ENCODE peak calls at places on chromosomes 13 and 19, in five cellular contexts. One of them, this sample, is unnamed.

GRCh38 chr19:52670046-52670445 is 31.9 kb upstream of the ZNF83 start:
- DNase-seq in aorta: no peak
- DNase-seq in neural progenitor cell: no peak
- DNase-seq in breast epithelium: no peak
- DNase-seq in keratinocyte: peak; percentile 88
- DNase-seq in this sample: no peak

GRCh38 chr13:27283906-27284523 is 13.4 kb downstream of the RASL11A start:
- DNase-seq in aorta: no peak
- DNase-seq in neural progenitor cell: no peak
- DNase-seq in breast epithelium: no peak
- DNase-seq in keratinocyte: no peak
- DNase-seq in this sample: no peak

GRCh38 chr13:46852168-46852567 is 44.7 kb downstream of the HTR2A start:
- DNase-seq in aorta: no peak
- DNase-seq in neural progenitor cell: no peak
- DNase-seq in breast epithelium: no peak
- DNase-seq in keratinocyte: no peak
- DNase-seq in this sample: peak; percentile 49

GRCh38 chr13:19117913-19118739 is 63.5 kb downstream of the TUBA3C start:
- DNase-seq in aorta: no peak
- DNase-seq in neural progenitor cell: no peak
- DNase-seq in breast epithelium: no peak
- DNase-seq in keratinocyte: no peak
- DNase-seq in this sample: no peak

GRCh38 chr13:105519766-105520165 is 1015.7 kb downstream of the EFNB2 start:
- DNase-seq in aorta: no peak
- DNase-seq in neural progenitor cell: no peak
- DNase-seq in breast epithelium: no peak
- DNase-seq in keratinocyte: no peak
- DNase-seq in this sample: no peak

GRCh38 chr13:55563267-55563666 is 1577.5 kb upstream of the PRR20A start:
- DNase-seq in aorta: no peak
- DNase-seq in neural progenitor cell: no peak
- DNase-seq in breast epithelium: no peak
- DNase-seq in keratinocyte: no peak
- DNase-seq in this sample: no peak

GRCh38 chr13:110138009-110138699 is 168.8 kb downstream of the COL4A1 start:
- DNase-seq in aorta: peak; percentile 87
- DNase-seq in neural progenitor cell: peak; percentile 56
- DNase-seq in breast epithelium: no peak
- DNase-seq in keratinocyte: no peak
- DNase-seq in this sample: peak; percentile 81

GRCh38 chr13:100235311-100235901 is 146.5 kb downstream of the PCCA start:
- DNase-seq in aorta: no peak
- DNase-seq in neural progenitor cell: peak; percentile 59
- DNase-seq in breast epithelium: no peak
- DNase-seq in keratinocyte: peak; percentile 9
- DNase-seq in this sample: no peak

GRCh38 chr13:111187879-111188643 is 73.0 kb downstream of the ARHGEF7 start:
- DNase-seq in aorta: no peak
- DNase-seq in neural progenitor cell: no peak
- DNase-seq in breast epithelium: no peak
- DNase-seq in keratinocyte: peak; percentile 58
- DNase-seq in this sample: no peak

GRCh38 chr19:41328157-41328817 is 18.3 kb downstream of the CCDC97 start:
- DNase-seq in aorta: no peak
- DNase-seq in neural progenitor cell: no peak
- DNase-seq in breast epithelium: no peak
- DNase-seq in keratinocyte: no peak
- DNase-seq in this sample: no peak

GRCh38 chr19:33660426-33661160 is 38.8 kb downstream of the CHST8 start:
- DNase-seq in aorta: no peak
- DNase-seq in neural progenitor cell: no peak
- DNase-seq in breast epithelium: no peak
- DNase-seq in keratinocyte: no peak
- DNase-seq in this sample: no peak

GRCh38 chr13:80131204-80131603 is 209.7 kb downstream of the SPRY2 start:
- DNase-seq in aorta: peak; percentile 86
- DNase-seq in neural progenitor cell: peak; percentile 67
- DNase-seq in breast epithelium: no peak
- DNase-seq in keratinocyte: no peak
- DNase-seq in this sample: peak; percentile 85

GRCh38 chr13:109357751-109358150 is 428.6 kb downstream of the IRS2 start:
- DNase-seq in aorta: no peak
- DNase-seq in neural progenitor cell: no peak
- DNase-seq in breast epithelium: no peak
- DNase-seq in keratinocyte: no peak
- DNase-seq in this sample: no peak

GRCh38 chr19:15276620-15277019 is 44.4 kb upstream of the EPHX3 start:
- DNase-seq in aorta: no peak
- DNase-seq in neural progenitor cell: no peak
- DNase-seq in breast epithelium: no peak
- DNase-seq in keratinocyte: no peak
- DNase-seq in this sample: no peak

DNA sequence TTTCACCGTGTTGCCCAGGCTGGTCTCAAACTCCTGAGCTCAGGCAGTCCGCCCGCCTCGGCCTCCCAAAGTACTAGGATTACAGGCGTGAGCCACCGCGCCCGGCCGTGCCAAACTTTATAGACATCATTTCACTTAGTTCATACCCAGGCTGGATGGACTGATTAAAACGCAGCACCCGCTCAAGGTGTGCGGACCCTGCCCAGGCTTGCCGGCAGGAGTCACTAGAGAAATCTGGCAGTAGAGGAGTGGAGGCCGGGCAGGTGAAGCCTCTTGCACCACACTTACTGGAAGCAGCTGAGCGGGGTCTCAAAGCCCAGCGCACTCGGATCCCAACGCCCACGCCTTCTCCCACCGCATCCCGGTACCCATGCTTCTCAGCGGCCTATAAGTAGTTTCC is 11.4 kb downstream of the PTGIR start:
- DNase-seq in aorta: peak; percentile 48
- DNase-seq in neural progenitor cell: no peak
- DNase-seq in breast epithelium: no peak
- DNase-seq in keratinocyte: no peak
- DNase-seq in this sample: no peak
- H3K4me1 ChIP-seq in aorta: no peaks in the 10 kb centered on the region
- H3K4me1 ChIP-seq in neural progenitor cell: no peaks in the 10 kb centered on the region
- H3K4me1 ChIP-seq in breast epithelium: peaks cover 10% of the 10 kb centered on the region
- H3K4me1 ChIP-seq in keratinocyte: no peaks in the 10 kb centered on the region
- H3K4me1 ChIP-seq in this sample: peaks cover 44% of the 10 kb centered on the region

DNA sequence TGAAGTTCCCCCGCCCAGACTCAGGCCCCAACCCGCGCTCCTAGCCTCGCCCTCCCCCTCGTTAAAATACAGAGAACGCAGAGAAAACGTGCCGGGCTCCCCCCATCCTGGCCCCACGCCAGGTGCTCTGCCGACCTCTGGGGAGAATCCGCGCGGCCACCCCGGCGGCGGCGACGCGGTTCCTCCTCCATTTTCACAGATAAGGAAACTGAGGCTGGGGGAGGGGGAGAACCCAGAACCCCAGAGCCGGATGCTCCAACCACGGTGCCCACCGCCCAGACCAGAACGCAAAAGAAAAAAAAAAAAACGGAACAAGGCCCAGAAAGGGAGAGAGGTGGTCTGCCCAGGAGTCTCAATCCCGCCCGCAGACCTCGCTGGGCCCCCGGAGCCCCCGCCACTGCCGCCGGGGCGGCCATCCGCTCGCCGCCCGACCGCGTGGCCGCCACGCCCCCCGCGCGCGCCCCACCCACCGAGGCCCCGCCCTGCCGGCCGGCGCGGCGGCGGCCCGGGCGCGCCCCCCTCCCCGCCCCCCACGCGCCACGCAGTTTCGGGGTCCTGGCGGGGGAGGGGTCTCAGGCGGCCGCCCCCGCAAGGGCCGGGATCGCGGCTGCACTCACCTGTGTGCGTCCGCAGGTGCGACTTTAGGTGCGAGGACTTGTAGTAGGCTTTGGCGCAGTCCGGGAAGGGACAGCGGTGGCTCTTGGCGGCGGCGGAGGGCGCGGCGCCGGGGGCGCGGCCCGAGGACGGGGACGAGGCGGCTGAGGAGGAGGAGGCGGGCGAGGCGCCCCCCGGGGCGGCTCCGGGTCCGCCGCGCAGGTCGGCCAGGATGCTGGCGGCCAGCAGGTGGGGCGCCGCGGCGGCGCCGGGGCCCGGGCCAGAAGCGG is 713 bp downstream of the KLF16 start:
- DNase-seq in aorta: peak; percentile 71
- DNase-seq in neural progenitor cell: peak; percentile 77
- DNase-seq in breast epithelium: no peak
- DNase-seq in keratinocyte: no peak
- DNase-seq in this sample: peak; percentile 89
- H3K4me1 ChIP-seq in aorta: no peaks in the 10 kb centered on the region
- H3K4me1 ChIP-seq in neural progenitor cell: peaks cover 41% of the 10 kb centered on the region
- H3K4me1 ChIP-seq in breast epithelium: peaks cover 14% of the 10 kb centered on the region
- H3K4me1 ChIP-seq in keratinocyte: peaks cover 36% of the 10 kb centered on the region
- H3K4me1 ChIP-seq in this sample: peaks cover 59% of the 10 kb centered on the region

DNA sequence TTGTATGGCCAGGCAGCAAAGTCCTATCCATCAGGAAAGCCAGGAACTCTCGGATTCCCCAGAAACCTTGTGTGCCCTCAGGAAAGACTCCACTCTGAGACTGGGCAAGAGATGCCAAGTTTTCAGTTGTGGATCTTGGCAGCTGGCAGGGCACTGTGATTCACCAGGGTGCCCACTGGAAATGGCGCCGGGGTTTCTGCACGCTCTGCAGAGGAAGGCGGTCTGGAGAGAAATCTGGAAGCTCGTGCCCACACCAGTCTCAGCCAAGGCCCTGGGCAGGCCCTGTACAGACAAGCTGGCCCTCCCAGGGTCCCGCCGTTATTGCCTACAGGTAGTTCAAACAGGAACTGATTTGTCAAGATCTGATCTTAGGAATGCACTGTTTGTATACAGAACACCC is 4.9 kb downstream of the NAPA start:
- DNase-seq in aorta: peak; percentile 81
- DNase-seq in neural progenitor cell: no peak
- DNase-seq in breast epithelium: peak; percentile 78
- DNase-seq in keratinocyte: no peak
- DNase-seq in this sample: peak; percentile 48
- H3K4me1 ChIP-seq in aorta: no peaks in the 10 kb centered on the region
- H3K4me1 ChIP-seq in neural progenitor cell: peaks cover 14% of the 10 kb centered on the region
- H3K4me1 ChIP-seq in breast epithelium: peaks cover 38% of the 10 kb centered on the region
- H3K4me1 ChIP-seq in keratinocyte: peaks cover 49% of the 10 kb centered on the region
- H3K4me1 ChIP-seq in this sample: peaks cover 76% of the 10 kb centered on the region

GRCh38 chr19:54534156-54534555 is 31.5 kb downstream of the LAIR2 start:
- DNase-seq in aorta: no peak
- DNase-seq in neural progenitor cell: no peak
- DNase-seq in breast epithelium: no peak
- DNase-seq in keratinocyte: no peak
- DNase-seq in this sample: no peak

GRCh38 chr19:54533476-54533875 is 30.8 kb downstream of the LAIR2 start:
- DNase-seq in aorta: no peak
- DNase-seq in neural progenitor cell: no peak
- DNase-seq in breast epithelium: no peak
- DNase-seq in keratinocyte: no peak
- DNase-seq in this sample: no peak

GRCh38 chr19:54532528-54532927 is 29.9 kb downstream of the LAIR2 start:
- DNase-seq in aorta: no peak
- DNase-seq in neural progenitor cell: no peak
- DNase-seq in breast epithelium: no peak
- DNase-seq in keratinocyte: no peak
- DNase-seq in this sample: no peak

GRCh38 chr19:54535601-54536000 is 33.0 kb downstream of the LAIR2 start:
- DNase-seq in aorta: no peak
- DNase-seq in neural progenitor cell: no peak
- DNase-seq in breast epithelium: no peak
- DNase-seq in keratinocyte: no peak
- DNase-seq in this sample: no peak

DNA sequence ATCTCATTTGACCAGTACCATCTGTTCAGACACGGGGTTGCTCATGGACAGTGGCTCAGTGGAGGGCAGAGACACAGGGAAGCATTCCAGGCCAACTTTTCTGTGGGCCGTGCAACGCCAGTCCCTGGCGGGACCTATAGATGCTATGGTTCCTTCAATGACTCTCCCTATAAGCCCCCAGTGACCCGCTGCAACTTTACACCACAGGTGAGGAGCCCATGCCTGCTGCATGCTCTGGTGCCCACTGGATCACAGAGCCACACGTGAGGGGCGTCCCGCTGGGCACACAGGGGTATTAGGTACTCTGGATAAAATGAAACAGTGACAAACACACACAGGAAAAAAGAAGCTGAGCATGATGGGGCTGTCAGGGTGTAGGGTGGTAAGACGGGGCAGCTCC is 34.3 kb downstream of the LAIR2 start:
- DNase-seq in aorta: no peak
- DNase-seq in neural progenitor cell: no peak
- DNase-seq in breast epithelium: no peak
- DNase-seq in keratinocyte: no peak
- DNase-seq in this sample: no peak
- H3K4me1 ChIP-seq in aorta: no peaks in the 10 kb centered on the region
- H3K4me1 ChIP-seq in neural progenitor cell: no peaks in the 10 kb centered on the region
- H3K4me1 ChIP-seq in breast epithelium: no peaks in the 10 kb centered on the region
- H3K4me1 ChIP-seq in keratinocyte: no peaks in the 10 kb centered on the region
- H3K4me1 ChIP-seq in this sample: no peaks in the 10 kb centered on the region

DNA sequence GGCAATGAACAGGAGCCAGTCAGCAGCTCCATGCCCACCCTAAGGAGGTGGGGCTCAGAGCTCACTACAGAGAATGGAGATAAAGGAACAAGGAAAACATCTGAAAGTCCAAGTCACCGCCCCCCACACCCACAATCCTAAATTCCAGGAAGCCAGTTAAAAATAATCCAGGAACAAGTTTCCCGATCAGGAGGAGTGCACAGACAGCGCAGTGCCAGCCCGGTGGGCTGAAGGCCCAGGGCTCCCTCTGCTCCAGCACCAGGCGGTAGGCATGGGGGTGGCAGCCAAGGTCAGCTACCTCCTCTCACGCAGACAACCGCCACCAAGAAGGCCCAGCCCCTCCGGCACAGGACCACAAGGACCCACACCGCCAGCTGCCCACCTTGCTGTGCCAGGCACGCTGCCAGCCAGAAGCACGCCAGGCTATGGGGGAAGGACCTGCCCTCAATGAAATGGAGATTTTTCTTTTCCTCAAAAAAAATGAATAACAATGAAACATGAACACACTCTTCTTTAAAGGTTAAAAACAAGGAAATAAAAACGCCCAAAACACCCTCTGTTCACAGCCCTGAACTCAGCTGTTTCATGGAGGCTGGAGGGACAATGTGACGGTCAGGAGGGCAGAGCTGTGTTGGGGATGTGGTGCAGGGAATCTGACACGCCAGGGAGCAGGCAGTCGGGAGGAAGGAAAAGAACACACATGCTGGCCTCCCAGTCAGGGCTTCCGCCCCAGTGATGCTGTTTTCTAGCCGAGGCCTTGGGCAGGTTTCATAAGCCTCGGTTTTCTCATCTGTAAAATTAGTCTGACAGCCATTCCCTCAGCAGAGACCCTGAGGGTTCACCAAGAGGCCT is 11.0 kb downstream of the STK24 start:
- DNase-seq in aorta: peak; percentile 69
- DNase-seq in neural progenitor cell: no peak
- DNase-seq in breast epithelium: no peak
- DNase-seq in keratinocyte: no peak
- DNase-seq in this sample: no peak
- H3K4me1 ChIP-seq in aorta: no peaks in the 10 kb centered on the region
- H3K4me1 ChIP-seq in neural progenitor cell: peaks cover 28% of the 10 kb centered on the region
- H3K4me1 ChIP-seq in breast epithelium: peaks cover 8% of the 10 kb centered on the region
- H3K4me1 ChIP-seq in keratinocyte: peaks cover 57% of the 10 kb centered on the region
- H3K4me1 ChIP-seq in this sample: peaks cover 85% of the 10 kb centered on the region

GRCh38 chr13:113413178-113413897 is 40.0 kb downstream of the ADPRHL1 start:
- DNase-seq in aorta: peak; percentile 78
- DNase-seq in neural progenitor cell: no peak
- DNase-seq in breast epithelium: no peak
- DNase-seq in keratinocyte: no peak
- DNase-seq in this sample: peak; percentile 62
- H3K4me1 ChIP-seq in aorta: peaks cover 1% of the 10 kb centered on the region
- H3K4me1 ChIP-seq in neural progenitor cell: peaks cover 6% of the 10 kb centered on the region
- H3K4me1 ChIP-seq in breast epithelium: peaks cover 3% of the 10 kb centered on the region
- H3K4me1 ChIP-seq in keratinocyte: no peaks in the 10 kb centered on the region
- H3K4me1 ChIP-seq in this sample: peaks cover 6% of the 10 kb centered on the region

GRCh38 chr19:4971424-4971793 is 2.5 kb downstream of the KDM4B start:
- DNase-seq in aorta: no peak
- DNase-seq in neural progenitor cell: no peak
- DNase-seq in breast epithelium: no peak
- DNase-seq in keratinocyte: no peak
- DNase-seq in this sample: peak; percentile 74
- H3K4me1 ChIP-seq in aorta: no peaks in the 10 kb centered on the region
- H3K4me1 ChIP-seq in neural progenitor cell: peaks cover 10% of the 10 kb centered on the region
- H3K4me1 ChIP-seq in breast epithelium: peaks cover 8% of the 10 kb centered on the region
- H3K4me1 ChIP-seq in keratinocyte: peaks cover 49% of the 10 kb centered on the region
- H3K4me1 ChIP-seq in this sample: peaks cover 16% of the 10 kb centered on the region